ENCODE peak calls at places on chromosomes 7 and 10, in four cellular contexts. E is choroid plexus epithelial cell; B is CD4-positive, alpha-beta memory T cell; T is hypothalamus. H is an unnamed sample.
A peak's percentile ranks its signal among the peaks of the same experiment; 100 is the strongest.

GRCh38 chr10:110993024-110993693 is 73.8 kb downstream of the SHOC2 start:
- DNase-seq in E (peak; percentile 90), B (peak; percentile 51), T (no peak), H (peak; percentile 68)

GRCh38 chr7:80294321-80294720 is 159.7 kb downstream of the GNAI1 start:
- DNase-seq in E (peak; percentile 61), B (no peak), T (no peak), H (peak; percentile 46)

GRCh38 chr7:98116656-98117461 is 10.2 kb downstream of the LMTK2 start:
- DNase-seq in E (peak; percentile 71), B (no peak), T (no peak), H (no peak)

GRCh38 chr10:119724630-119725549 is 960 bp upstream of the INPP5F start:
- DNase-seq in E (peak; percentile 54), B (no peak), T (peak; percentile 7), H (peak; percentile 27)

GRCh38 chr7:74047804-74048380 is 19.9 kb downstream of the ELN start:
- DNase-seq in E (no peak), B (no peak), T (no peak), H (no peak)

GRCh38 chr7:87530126-87530525 is 54.6 kb upstream of the ABCB4 start:
- DNase-seq in E (no peak), B (no peak), T (no peak), H (no peak)

GRCh38 chr7:55296070-55296469 is 69.1 kb upstream of the LANCL2 start:
- DNase-seq in E (no peak), B (no peak), T (no peak), H (no peak)

GRCh38 chr10:51397695-51398094 is 301.7 kb downstream of the CSTF2T start:
- DNase-seq in E (peak; percentile 56), B (no peak), T (peak; percentile 14), H (peak; percentile 80)

GRCh38 chr7:39702133-39702532 is 78.8 kb downstream of the RALA start:
- DNase-seq in E (no peak), B (no peak), T (no peak), H (no peak)

GRCh38 chr7:98816206-98816605 is 53.6 kb downstream of the TMEM130 start:
- DNase-seq in E (no peak), B (no peak), T (no peak), H (no peak)

GRCh38 chr7:46539892-46540483 is 618.9 kb upstream of the IGFBP3 start:
- DNase-seq in E (no peak), B (no peak), T (no peak), H (no peak)

GRCh38 chr7:17472939-17473338 is 174.5 kb downstream of the AHR start:
- DNase-seq in E (no peak), B (no peak), T (no peak), H (no peak)

GRCh38 chr7:117445206-117445605 is 17.9 kb upstream of the ASZ1 start:
- DNase-seq in E (peak; percentile 22), B (no peak), T (no peak), H (peak; percentile 1)

GRCh38 chr7:76300210-76300731 is 2.2 kb upstream of the HSPB1 start:
- DNase-seq in E (peak; percentile 89), B (no peak), T (no peak), H (peak; percentile 58)

GRCh38 chr7:92997144-92997543 is 120.6 kb downstream of the SAMD9 start:
- DNase-seq in E (peak; percentile 15), B (no peak), T (no peak), H (no peak)

GRCh38 chr10:33981301-33981700 is 646.8 kb upstream of the NRP1 start:
- DNase-seq in E (no peak), B (no peak), T (no peak), H (no peak)

GRCh38 chr10:103727991-103728689 is 127.2 kb downstream of the SH3PXD2A start:
- DNase-seq in E (no peak), B (no peak), T (no peak), H (no peak)

GRCh38 chr7:123022576-123022975 is 27.1 kb upstream of the TAS2R16 start:
- DNase-seq in E (peak; percentile 80), B (no peak), T (no peak), H (no peak)

GRCh38 chr7:48183370-48183743 is 12.1 kb downstream of the ABCA13 start:
- DNase-seq in E (peak; percentile 27), B (no peak), T (no peak), H (peak; percentile 18)

GRCh38 chr7:21028990-21029337 is 242.3 kb upstream of the SP8 start:
- DNase-seq in E (no peak), B (no peak), T (no peak), H (no peak)

GRCh38 chr7:10739401-10739800 is 234.3 kb upstream of the PHF14 start:
- DNase-seq in E (no peak), B (no peak), T (no peak), H (no peak)

GRCh38 chr7:148515237-148515636 is 75.3 kb upstream of the C7orf33 start:
- DNase-seq in E (peak; percentile 29), B (no peak), T (no peak), H (no peak)

GRCh38 chr7:157674715-157675426 is 338.1 kb downstream of the DNAJB6 start:
- DNase-seq in E (no peak), B (no peak), T (no peak), H (no peak)

GRCh38 chr7:144048648-144049047 is at the start of gene OR2A5:
- DNase-seq in E (no peak), B (no peak), T (no peak), H (no peak)

GRCh38 chr10:78903351-78903940 is 165.3 kb upstream of the ZMIZ1 start:
- DNase-seq in E (no peak), B (no peak), T (no peak), H (no peak)

GRCh38 chr10:62297857-62298256 is 29.2 kb upstream of the RTKN2 start:
- DNase-seq in E (no peak), B (no peak), T (no peak), H (no peak)

GRCh38 chr10:130412317-130412716 is 276.1 kb downstream of the GLRX3 start:
- DNase-seq in E (no peak), B (no peak), T (no peak), H (no peak)

GRCh38 chr7:123522061-123522460 is 12.3 kb downstream of the IQUB start:
- DNase-seq in E (no peak), B (no peak), T (no peak), H (no peak)

GRCh38 chr7:129644634-129645230 is 33.2 kb downstream of the NRF1 start:
- DNase-seq in E (peak; percentile 78), B (no peak), T (peak; percentile 27), H (peak; percentile 84)

GRCh38 chr10:119474606-119475005 is 67.9 kb downstream of the RGS10 start:
- DNase-seq in E (no peak), B (no peak), T (no peak), H (no peak)

H was measured in fibroblast of the aortic adventitia.